ENCODE peak calls at places on chromosomes 13 and 19, in six cellular contexts. F is mesendoderm, Y is IMR-90, W is neuronal stem cell, B is H9, A is H1. T is an unnamed sample.

GRCh38 chr13:30247406-30247805 is 59.9 kb downstream of the KATNAL1 start:
- DNase-seq in F (no peak), Y (no peak), W (no peak), B (no peak), A (no peak), T (no peak)

GRCh38 chr19:35592226-35592625 is 6.3 kb downstream of the PMIS2 start:
- DNase-seq in F (peak; percentile 77), Y (peak; percentile 37), W (peak; percentile 17), B (peak; percentile 64), A (peak; percentile 15), T (peak; percentile 24)

GRCh38 chr19:2984196-2984490 is 6.8 kb downstream of the TLE6 start:
- DNase-seq in F (no peak), Y (no peak), W (peak; percentile 78), B (no peak), A (no peak), T (no peak)

GRCh38 chr19:30784850-30785459 is 412.8 kb downstream of the ZNF536 start:
- DNase-seq in F (peak; percentile 84), Y (peak; percentile 26), W (peak; percentile 24), B (peak; percentile 79), A (peak; percentile 13), T (peak; percentile 22)

GRCh38 chr19:10699650-10700335 is 1.4 kb upstream of the QTRT1 start:
- DNase-seq in F (peak; percentile 74), Y (peak; percentile 54), W (no peak), B (peak; percentile 65), A (no peak), T (peak; percentile 68)

GRCh38 chr13:43390101-43390500 is 366.7 kb downstream of the DNAJC15 start:
- DNase-seq in F (no peak), Y (peak; percentile 68), W (no peak), B (no peak), A (no peak), T (peak; percentile 57)

GRCh38 chr19:42052241-42052863 is 17.7 kb downstream of the GRIK5 start:
- DNase-seq in F (no peak), Y (no peak), W (no peak), B (no peak), A (no peak), T (no peak)

GRCh38 chr19:4911786-4912672 is 2.7 kb downstream of the UHRF1 start:
- DNase-seq in F (peak; percentile 86), Y (peak; percentile 100), W (no peak), B (no peak), A (peak; percentile 49), T (peak; percentile 99)

GRCh38 chr19:10828981-10829821 is 6.8 kb downstream of the TMED1 start:
- DNase-seq in F (peak; percentile 34), Y (no peak), W (no peak), B (peak; percentile 75), A (no peak), T (no peak)

GRCh38 chr13:62643007-62643483 is 1227.4 kb upstream of the PCDH20 start:
- DNase-seq in F (peak; percentile 69), Y (peak; percentile 66), W (no peak), B (no peak), A (no peak), T (peak; percentile 20)

GRCh38 chr19:55454787-55455243 is 6.6 kb downstream of the ISOC2 start:
- DNase-seq in F (peak; percentile 72), Y (peak; percentile 22), W (no peak), B (peak; percentile 73), A (no peak), T (peak; percentile 48)

GRCh38 chr19:31260171-31260933 is 88.9 kb downstream of the TSHZ3 start:
- DNase-seq in F (no peak), Y (no peak), W (no peak), B (no peak), A (no peak), T (no peak)

GRCh38 chr19:47691090-47691489 is 22.1 kb upstream of the EHD2 start:
- DNase-seq in F (no peak), Y (no peak), W (no peak), B (no peak), A (no peak), T (no peak)

GRCh38 chr13:40812724-40813445 is 23.5 kb downstream of the SLC25A15 start:
- DNase-seq in F (no peak), Y (peak; percentile 78), W (no peak), B (no peak), A (no peak), T (peak; percentile 15)

GRCh38 chr19:3179739-3180293 is 1.2 kb downstream of the S1PR4 start:
- DNase-seq in F (no peak), Y (no peak), W (no peak), B (peak; percentile 23), A (no peak), T (no peak)

GRCh38 chr13:52848455-52849190 is at the start of gene PCDH8:
- DNase-seq in F (peak; percentile 93), Y (no peak), W (peak; percentile 79), B (peak; percentile 91), A (no peak), T (no peak)

GRCh38 chr13:59671853-59672252 is 491.9 kb downstream of the DIAPH3 start:
- DNase-seq in F (no peak), Y (no peak), W (no peak), B (no peak), A (no peak), T (no peak)

GRCh38 chr13:109396266-109396665 is 390.1 kb downstream of the IRS2 start:
- DNase-seq in F (no peak), Y (no peak), W (no peak), B (no peak), A (no peak), T (peak; percentile 91)

GRCh38 chr19:34260771-34261173 is 6.4 kb downstream of the GARRE1 start:
- DNase-seq in F (peak; percentile 62), Y (peak; percentile 43), W (no peak), B (peak; percentile 44), A (no peak), T (no peak)

GRCh38 chr19:18321729-18322091 is 1.2 kb downstream of the LSM4 start:
- DNase-seq in F (no peak), Y (peak; percentile 33), W (no peak), B (no peak), A (no peak), T (peak; percentile 47)

GRCh38 chr19:45403781-45404556 is 900 bp downstream of the PPP1R13L start:
- DNase-seq in F (peak; percentile 95), Y (no peak), W (no peak), B (peak; percentile 92), A (no peak), T (peak; percentile 47)

GRCh38 chr19:45406957-45407375 is 522 bp downstream of the POLR1G start:
- DNase-seq in F (no peak), Y (no peak), W (no peak), B (no peak), A (no peak), T (no peak)

GRCh38 chr19:45406165-45406956 is at the start of gene POLR1G:
- DNase-seq in F (peak; percentile 95), Y (peak; percentile 75), W (peak; percentile 82), B (peak; percentile 85), A (no peak), T (peak; percentile 92)

GRCh38 chr19:45404557-45405434 is at the start of gene PPP1R13L:
- DNase-seq in F (peak; percentile 98), Y (peak; percentile 56), W (no peak), B (peak; percentile 98), A (no peak), T (no peak)

GRCh38 chr19:45405435-45406164 is 731 bp upstream of the PPP1R13L start:
- DNase-seq in F (peak; percentile 98), Y (peak; percentile 80), W (peak; percentile 69), B (peak; percentile 95), A (no peak), T (peak; percentile 92)
- H2AK5ac ChIP-seq in F (no peak overlapping the region), Y (peak overlapping the region; percentile 87), W (peak overlapping the region; percentile 27), B (no peak overlapping the region), A (peak overlapping the region; percentile 95), T (no peak overlapping the region)

GRCh38 chr19:48922548-48923490 is 10.7 kb upstream of the DHDH start:
- DNase-seq in F (no peak), Y (no peak), W (no peak), B (no peak), A (no peak), T (no peak)

GRCh38 chr19:48926909-48927308 is 6.6 kb upstream of the DHDH start:
- DNase-seq in F (no peak), Y (peak; percentile 99), W (no peak), B (no peak), A (no peak), T (peak; percentile 84)

GRCh38 chr19:48933382-48933932 is at the start of gene DHDH:
- DNase-seq in F (peak; percentile 96), Y (peak; percentile 42), W (peak; percentile 80), B (peak; percentile 97), A (peak; percentile 92), T (peak; percentile 72)

GRCh38 chr19:48925240-48925843 is 8.2 kb upstream of the DHDH start:
- DNase-seq in F (peak; percentile 26), Y (peak; percentile 91), W (no peak), B (no peak), A (no peak), T (no peak)

GRCh38 chr19:48928164-48929005 is 5.1 kb upstream of the DHDH start:
- DNase-seq in F (no peak), Y (peak; percentile 58), W (no peak), B (no peak), A (no peak), T (no peak)
- H2BK15ac ChIP-seq in F (no peak overlapping the region), Y (no peak overlapping the region), W (no peak overlapping the region), B (no peak overlapping the region), A (no peak overlapping the region), T (no peak overlapping the region)

GRCh38 chr13:93283255-93283654 is 56.6 kb downstream of the GPC6 start:
- DNase-seq in F (no peak), Y (no peak), W (no peak), B (no peak), A (no peak), T (no peak)

GRCh38 chr13:93280688-93281087 is 54.1 kb downstream of the GPC6 start:
- DNase-seq in F (no peak), Y (no peak), W (no peak), B (no peak), A (no peak), T (no peak)

GRCh38 chr13:93284056-93284455 is 57.4 kb downstream of the GPC6 start:
- DNase-seq in F (no peak), Y (no peak), W (no peak), B (no peak), A (no peak), T (no peak)

GRCh38 chr13:93279982-93280381 is 53.4 kb downstream of the GPC6 start:
- DNase-seq in F (no peak), Y (no peak), W (no peak), B (no peak), A (no peak), T (no peak)
- H2AK5ac ChIP-seq in F (no peak overlapping the region), Y (no peak overlapping the region), W (no peak overlapping the region), B (no peak overlapping the region), A (no peak overlapping the region), T (no peak overlapping the region)

GRCh38 chr13:79285159-79285558 is 120.9 kb downstream of the RBM26 start:
- DNase-seq in F (no peak), Y (no peak), W (no peak), B (no peak), A (no peak), T (no peak)

GRCh38 chr13:79283742-79284141 is 122.3 kb downstream of the RBM26 start:
- DNase-seq in F (no peak), Y (no peak), W (no peak), B (no peak), A (no peak), T (no peak)

GRCh38 chr13:79287994-79288795 is 117.9 kb downstream of the RBM26 start:
- DNase-seq in F (peak; percentile 87), Y (no peak), W (peak; percentile 26), B (peak; percentile 42), A (no peak), T (no peak)

GRCh38 chr13:79290595-79291244 is 115.3 kb downstream of the RBM26 start:
- DNase-seq in F (peak; percentile 84), Y (no peak), W (no peak), B (no peak), A (no peak), T (no peak)

GRCh38 chr13:79289557-79289956 is 116.5 kb downstream of the RBM26 start:
- DNase-seq in F (no peak), Y (no peak), W (no peak), B (no peak), A (no peak), T (no peak)
- H2BK15ac ChIP-seq in F (peak overlapping the region; percentile 92), Y (no peak overlapping the region), W (no peak overlapping the region), B (no peak overlapping the region), A (no peak overlapping the region), T (no peak overlapping the region)

T was measured in mesenchymal stem cell.